ENCODE peak calls at places on chromosomes 5 and 9, in five cellular contexts. S is foreskin melanocyte; A is NCI-H460; O is HAP-1; Y is activated effector memory CD4-positive, alpha-beta T cell treated with Interleukin-2 at 50 U/mL for 16 hours. I is an unnamed sample.

GRCh38 chr5:79471556-79471955 is 42.4 kb downstream of the HOMER1 start:
- DNase-seq in S (no peak), A (no peak), O (no peak), Y (no peak), I (no peak)

GRCh38 chr9:36306481-36307306 is 48.4 kb upstream of the GNE start:
- DNase-seq in S (no peak), A (no peak), O (no peak), Y (no peak), I (no peak)

GRCh38 chr9:76756273-76756650 is 8.0 kb upstream of the PCA3 start:
- DNase-seq in S (no peak), A (peak), O (peak), Y (no peak), I (no peak)

GRCh38 chr5:168765220-168766037 is 186.3 kb upstream of the PANK3 start:
- DNase-seq in S (no peak), A (no peak), O (no peak), Y (no peak), I (no peak)

GRCh38 chr5:54390015-54390414 is 65.5 kb upstream of the HSPB3 start:
- DNase-seq in S (peak), A (no peak), O (no peak), Y (no peak), I (peak)

GRCh38 chr9:123102380-123103113 is 69.1 kb downstream of the GPR21 start:
- DNase-seq in S (no peak), A (no peak), O (no peak), Y (no peak), I (no peak)

GRCh38 chr5:54383225-54383624 is 72.3 kb upstream of the HSPB3 start:
- DNase-seq in S (peak), A (no peak), O (no peak), Y (no peak), I (no peak)

GRCh38 chr5:149839761-149840160 is 104.8 kb downstream of the PDE6A start:
- DNase-seq in S (no peak), A (no peak), O (no peak), Y (no peak), I (no peak)

GRCh38 chr9:32725066-32725860 is 58.1 kb upstream of the TMEM215 start:
- DNase-seq in S (no peak), A (no peak), O (no peak), Y (no peak), I (no peak)

GRCh38 chr5:52150501-52150900 is 637.2 kb upstream of the ITGA1 start:
- DNase-seq in S (no peak), A (no peak), O (no peak), Y (no peak), I (no peak)

GRCh38 chr5:169545762-169546161 is 37.8 kb upstream of the SPDL1 start:
- DNase-seq in S (no peak), A (no peak), O (no peak), Y (no peak), I (no peak)

GRCh38 chr9:136903041-136903554 is 16.8 kb downstream of the TRAF2 start:
- DNase-seq in S (no peak), A (peak), O (no peak), Y (no peak), I (no peak)